ENCODE peak calls at places on chromosomes 13 and 19, in ten cellular contexts. E is PC-3, C is GM12878, S is esophagus squamous epithelium, B is lower lobe of right lung, Q is thoracic aorta, I is breast epithelium, N is stomach, R is ascending aorta, U is upper lobe of right lung. A is an unnamed sample.

GRCh38 chr19:28468701-28469459 is 744.1 kb downstream of the UQCRFS1 start:
- DNase-seq in S (no peak), Q (no peak), U (no peak), C (no peak), E (peak; percentile 1), R (no peak), I (no peak), N (no peak), B (peak; percentile 56), A (no peak)

GRCh38 chr19:47110521-47111080 is 3.0 kb downstream of the ZC3H4 start:
- DNase-seq in Q (no peak), I (no peak), C (no peak), S (no peak), E (peak; percentile 26), R (no peak), N (no peak), U (no peak), B (no peak), A (no peak)

GRCh38 chr19:2478324-2478755 is 2.4 kb downstream of the GADD45B start:
- DNase-seq in C (no peak), R (peak; percentile 53), E (peak; percentile 53), N (peak; percentile 82), U (peak; percentile 87), B (peak; percentile 86), Q (peak; percentile 36), I (peak; percentile 89), S (no peak), A (peak; percentile 73)

GRCh38 chr19:37484406-37485115 is 15.4 kb downstream of the ZNF570 start:
- DNase-seq in C (no peak), S (no peak), E (no peak), U (no peak), I (no peak), B (no peak), R (no peak), N (no peak), Q (no peak), A (no peak)

GRCh38 chr19:46693760-46694159 is 23.2 kb downstream of the PRKD2 start:
- DNase-seq in N (no peak), Q (no peak), I (no peak), B (no peak), S (no peak), E (no peak), C (no peak), R (no peak), U (no peak), A (no peak)

GRCh38 chr13:41842029-41842428 is 118.9 kb downstream of the VWA8 start:
- DNase-seq in S (no peak), C (no peak), I (no peak), Q (no peak), B (no peak), E (no peak), N (no peak), U (no peak), R (no peak), A (no peak)

GRCh38 chr19:7494416-7495098 is 5.7 kb upstream of the PEX11G start:
- DNase-seq in E (no peak), Q (no peak), B (no peak), R (no peak), N (peak; percentile 32), C (no peak), S (no peak), I (peak; percentile 40), U (no peak), A (peak; percentile 72)

GRCh38 chr19:42596391-42597071 is 1.8 kb upstream of the CEACAM8 start:
- DNase-seq in E (peak; percentile 24), R (no peak), B (peak; percentile 59), U (no peak), C (no peak), S (no peak), Q (no peak), N (peak; percentile 41), I (no peak), A (no peak)

GRCh38 chr13:45434556-45435371 is 16.6 kb upstream of the SLC25A30 start:
- DNase-seq in N (no peak), S (no peak), Q (no peak), I (no peak), B (no peak), U (no peak), R (no peak), C (no peak), E (no peak), A (no peak)

GRCh38 chr13:101346161-101346560 is 70.1 kb downstream of the NALCN start:
- DNase-seq in Q (no peak), I (no peak), N (no peak), E (no peak), C (no peak), R (no peak), S (no peak), B (no peak), U (no peak), A (no peak)

GRCh38 chr13:51995677-51996551 is 15.3 kb downstream of the ATP7B start:
- DNase-seq in U (no peak), R (no peak), E (no peak), C (no peak), S (no peak), Q (no peak), N (peak; percentile 74), B (no peak), I (no peak), A (no peak)

GRCh38 chr13:30111810-30112209 is 195.5 kb downstream of the KATNAL1 start:
- DNase-seq in Q (no peak), I (no peak), U (no peak), N (no peak), S (no peak), B (no peak), C (no peak), E (no peak), R (no peak), A (no peak)

GRCh38 chr13:80881495-80882482 is 540.9 kb upstream of the SPRY2 start:
- DNase-seq in U (no peak), B (no peak), S (no peak), N (no peak), Q (no peak), I (no peak), E (peak; percentile 45), C (no peak), R (no peak), A (no peak)

GRCh38 chr19:41421973-41422372 is 5.2 kb downstream of the B3GNT8 start:
- DNase-seq in B (no peak), N (no peak), E (no peak), I (no peak), U (no peak), R (no peak), C (no peak), S (no peak), Q (no peak), A (no peak)

GRCh38 chr19:32324631-32325215 is 20.7 kb upstream of the ZNF507 start:
- DNase-seq in I (no peak), R (no peak), S (no peak), Q (no peak), C (no peak), U (no peak), N (no peak), E (no peak), B (no peak), A (no peak)

DNA sequence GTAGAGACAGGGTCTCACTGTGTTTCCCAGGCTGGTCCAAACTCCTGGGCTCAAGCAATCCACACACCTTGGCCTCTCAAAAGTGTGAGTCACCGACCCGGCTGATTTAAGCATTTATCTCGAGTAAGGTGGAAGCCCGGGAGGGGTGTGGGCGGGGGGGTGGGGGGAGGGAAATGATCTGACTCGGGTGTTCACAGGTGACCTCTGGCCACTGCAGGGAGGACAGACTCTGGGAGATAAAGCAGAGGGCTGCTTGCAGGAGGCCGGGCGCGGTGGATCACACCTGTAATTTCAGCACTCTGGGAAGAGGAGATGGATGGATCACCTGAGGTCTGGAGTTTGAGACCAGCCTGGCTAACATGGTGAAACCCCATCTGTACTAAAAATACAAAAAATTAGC is 7.9 kb downstream of the DENND1C start:
- DNase-seq in B (no peak), N (peak; percentile 27), Q (no peak), U (no peak), R (no peak), E (peak; percentile 38), C (no peak), S (no peak), I (no peak), A (no peak)
- H3K9me3 ChIP-seq in B (no peaks in the 10 kb centered on the region), N (no peaks in the 10 kb centered on the region), Q (no peaks in the 10 kb centered on the region), U (no peaks in the 10 kb centered on the region), R (no peaks in the 10 kb centered on the region), E (no peaks in the 10 kb centered on the region), C (no peaks in the 10 kb centered on the region), S (no peaks in the 10 kb centered on the region), I (no peaks in the 10 kb centered on the region), A (no peaks in the 10 kb centered on the region)

DNA sequence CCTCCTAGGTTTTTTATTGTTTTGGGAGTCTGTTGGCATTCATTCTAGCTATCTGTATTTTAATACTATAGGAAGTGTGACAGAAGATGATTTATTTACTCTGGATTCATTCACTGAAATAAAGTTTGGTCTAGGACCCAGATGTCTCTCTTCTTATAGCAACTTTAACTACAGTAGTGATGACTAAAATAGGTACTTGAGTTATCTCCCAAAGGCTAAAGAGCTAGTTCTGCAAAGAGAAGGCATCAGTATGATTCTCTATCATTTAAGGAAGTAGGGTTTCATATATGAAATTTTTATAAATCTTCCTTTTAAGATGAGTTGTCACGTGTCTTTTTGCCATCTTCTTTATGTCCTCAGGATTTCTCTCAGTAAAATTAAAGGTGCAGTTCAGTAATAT is 507.4 kb downstream of the KCTD12 start:
- DNase-seq in Q (no peak), R (no peak), B (no peak), U (no peak), N (no peak), S (no peak), E (no peak), I (no peak), C (no peak), A (no peak)
- H3K4me1 ChIP-seq in Q (no peaks in the 10 kb centered on the region), R (no peaks in the 10 kb centered on the region), B (peaks cover 8% of the 10 kb centered on the region), U (peaks cover 5% of the 10 kb centered on the region), N (no peaks in the 10 kb centered on the region), S (no peaks in the 10 kb centered on the region), E (peaks cover 7% of the 10 kb centered on the region), I (no peaks in the 10 kb centered on the region), C (no peaks in the 10 kb centered on the region), A (no peaks in the 10 kb centered on the region)

DNA sequence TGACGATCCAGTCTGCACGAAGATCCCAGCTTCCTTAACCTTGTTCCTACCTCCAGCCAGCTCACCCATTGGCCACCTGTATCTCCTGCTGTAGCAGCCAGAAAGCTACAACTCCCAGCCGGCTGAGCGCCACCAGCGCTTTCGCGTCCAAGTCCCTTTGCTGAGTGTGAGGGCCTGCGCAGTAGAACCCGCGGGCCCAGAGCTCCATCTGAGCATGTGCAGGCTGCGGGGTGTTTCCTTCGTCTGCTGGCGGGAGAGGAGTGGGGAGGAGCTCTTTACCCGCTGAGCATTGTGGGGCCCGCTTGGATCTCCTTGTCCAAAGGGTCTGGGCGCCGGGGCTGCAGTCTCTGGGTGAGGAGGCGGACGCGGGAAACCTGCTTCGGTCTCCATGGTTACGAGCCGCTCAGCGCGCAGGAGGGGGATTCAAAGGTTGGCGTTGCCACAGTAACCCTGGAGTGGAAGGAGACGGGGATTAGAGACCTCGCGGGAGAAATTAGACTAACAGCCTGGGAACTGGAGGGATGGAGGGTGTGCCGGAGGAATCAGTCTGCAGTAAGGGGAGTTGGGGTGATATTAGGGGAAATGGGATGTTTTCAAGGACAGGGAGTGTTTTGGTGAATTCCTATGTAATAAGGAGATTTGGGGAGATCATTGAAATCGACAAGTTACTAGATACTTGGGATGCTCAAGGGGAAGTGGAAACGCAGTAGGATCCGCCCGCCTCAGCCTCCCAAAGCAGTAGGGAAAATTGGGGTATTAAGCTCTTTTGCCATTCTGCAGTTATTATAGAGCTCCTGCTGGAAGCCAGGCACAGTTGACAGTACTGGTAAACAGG is 33.5 kb downstream of the ZSWIM9 start:
- DNase-seq in R (peak; percentile 68), Q (peak; percentile 67), S (peak; percentile 62), I (peak; percentile 90), E (peak; percentile 93), N (peak; percentile 95), C (peak; percentile 91), B (peak; percentile 94), U (peak; percentile 96), A (peak; percentile 92)
- TF ChIP-seq CTCF in R (no peak), Q (no peak), S (peak; percentile 54), I (no peak), E (no peak), N (no peak), C (no peak), B (no peak), U (no peak), A (no peak)

GRCh38 chr19:54556194-54556593 is 17.4 kb upstream of the LILRA2 start:
- DNase-seq in I (no peak), S (no peak), N (no peak), U (no peak), R (no peak), C (no peak), Q (no peak), E (no peak), B (no peak), A (no peak)
- H3K9me3 ChIP-seq in I (no peaks in the 10 kb centered on the region), S (no peaks in the 10 kb centered on the region), N (no peaks in the 10 kb centered on the region), U (no peaks in the 10 kb centered on the region), R (no peaks in the 10 kb centered on the region), C (no peaks in the 10 kb centered on the region), Q (no peaks in the 10 kb centered on the region), E (no peaks in the 10 kb centered on the region), B (no peaks in the 10 kb centered on the region), A (no peaks in the 10 kb centered on the region)